ENCODE peak calls at places on chromosomes 4 and X, in eight cellular contexts. T is GM23338, A is GM12878, G is thyroid gland, K is colonic mucosa, D is left ventricle myocardium inferior, Q is heart left ventricle, O is SK-N-SH. W is an unnamed sample.

GRCh38 chr4:88866862-88867550 is 169.4 kb upstream of the NAP1L5 start:
- DNase-seq in A (no peak), Q (no peak), T (no peak), D (no peak), O (no peak), G (no peak), K (no peak), W (no peak)

GRCh38 chr4:71677568-71677967 is 106.3 kb downstream of the GC start:
- DNase-seq in T (peak; percentile 32), O (no peak), D (no peak), A (no peak), Q (no peak), G (no peak), K (no peak), W (peak; percentile 50)

GRCh38 chr4:113445286-113445685 is 316.3 kb downstream of the CAMK2D start:
- DNase-seq in D (peak; percentile 38), T (no peak), A (no peak), O (no peak), G (no peak), K (peak; percentile 24), Q (peak; percentile 42), W (no peak)

GRCh38 chr4:73867783-73868182 is 1.4 kb upstream of the CXCL1 start:
- DNase-seq in T (peak; percentile 31), Q (no peak), A (no peak), D (no peak), G (no peak), K (peak; percentile 50), O (no peak), W (peak; percentile 53)

GRCh38 chrX:69293776-69294601 is 128.7 kb upstream of the PJA1 start:
- DNase-seq in K (no peak), G (no peak), D (no peak), A (no peak), Q (no peak), O (no peak), T (no peak), W (no peak)

GRCh38 chrX:151402719-151403390 is 5.8 kb downstream of the VMA21 start:
- DNase-seq in K (no peak), D (peak; percentile 26), T (peak; percentile 16), A (no peak), G (peak; percentile 79), Q (peak; percentile 12), O (peak; percentile 34), W (no peak)

GRCh38 chr4:17095771-17096170 is 197.3 kb upstream of the LDB2 start:
- DNase-seq in K (no peak), D (no peak), A (no peak), T (peak; percentile 20), O (no peak), G (no peak), Q (no peak), W (no peak)

GRCh38 chr4:133513891-133514290 is 364.8 kb downstream of the PCDH10 start:
- DNase-seq in Q (no peak), G (no peak), T (no peak), A (no peak), O (no peak), D (no peak), K (no peak), W (no peak)

GRCh38 chr4:181162266-181163063 is 1080.7 kb upstream of the TENM3 start:
- DNase-seq in Q (no peak), G (no peak), K (no peak), A (no peak), D (no peak), O (peak; percentile 51), T (no peak), W (no peak)

GRCh38 chrX:130071611-130072349 is 38.5 kb downstream of the ELF4 start:
- DNase-seq in T (no peak), G (no peak), K (peak; percentile 70), A (no peak), D (no peak), Q (no peak), O (no peak), W (no peak)

GRCh38 chr4:129131343-129131742 is 35.4 kb downstream of the C4orf33 start:
- DNase-seq in T (no peak), O (no peak), D (no peak), K (no peak), A (no peak), G (no peak), Q (no peak), W (no peak)

GRCh38 chr4:167730769-167731168 is 361.6 kb upstream of the ANXA10 start:
- DNase-seq in T (no peak), G (no peak), A (no peak), D (no peak), O (no peak), K (no peak), Q (no peak), W (no peak)
- TF ChIP-seq CTCF in T (no peak), G (no peak), A (no peak), D (no peak), O (no peak), K (no peak), Q (no peak), W (no peak)

GRCh38 chr4:123602007-123602406 is 205.4 kb downstream of the SPRY1 start:
- DNase-seq in Q (no peak), K (no peak), O (no peak), D (no peak), A (no peak), T (no peak), G (no peak), W (no peak)

GRCh38 chr4:123599061-123599919 is 202.7 kb downstream of the SPRY1 start:
- DNase-seq in G (no peak), D (no peak), A (no peak), K (peak; percentile 32), T (no peak), O (no peak), Q (no peak), W (no peak)

GRCh38 chr4:123600921-123601904 is 204.6 kb downstream of the SPRY1 start:
- DNase-seq in O (no peak), K (peak; percentile 45), A (no peak), D (no peak), T (no peak), Q (no peak), G (no peak), W (no peak)

GRCh38 chr4:123599920-123600394 is 203.4 kb downstream of the SPRY1 start:
- DNase-seq in A (peak; percentile 85), O (peak; percentile 24), G (peak; percentile 40), Q (peak; percentile 77), D (peak; percentile 73), T (peak; percentile 73), K (peak; percentile 89), W (peak; percentile 82)

DNA sequence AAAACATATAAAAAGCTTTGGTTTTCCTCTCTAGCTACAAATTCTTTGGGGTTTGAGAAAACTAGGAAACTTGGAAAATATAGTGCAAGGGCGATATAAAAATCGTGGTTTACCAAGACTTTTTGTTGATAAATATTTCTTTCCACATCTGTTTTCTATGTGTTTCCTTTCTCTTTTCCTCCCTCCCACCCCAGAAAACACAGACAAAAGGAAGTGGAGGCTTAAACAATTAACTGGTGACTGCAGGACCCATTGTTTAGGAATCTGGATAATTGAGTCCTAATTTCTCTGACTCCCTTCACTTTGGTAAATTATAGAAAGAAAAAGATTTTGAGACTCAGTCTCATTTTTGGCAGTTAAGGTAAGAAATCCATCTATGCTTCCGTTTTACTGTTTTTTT is 203.8 kb downstream of the SPRY1 start:
- DNase-seq in Q (no peak), A (no peak), G (no peak), O (no peak), D (no peak), K (no peak), T (peak; percentile 22), W (no peak)
- H3K4me3 ChIP-seq in Q (no peak overlapping the region), A (no peak overlapping the region), G (no peak overlapping the region), O (no peak overlapping the region), D (no peak overlapping the region), K (no peak overlapping the region), T (no peak overlapping the region), W (peak overlapping the region; percentile 72)

GRCh38 chr4:123411514-123411913 is 14.9 kb downstream of the SPRY1 start:
- DNase-seq in D (no peak), Q (no peak), A (no peak), O (no peak), K (no peak), T (no peak), G (no peak), W (no peak)

GRCh38 chr4:123408471-123409084 is 12.0 kb downstream of the SPRY1 start:
- DNase-seq in K (no peak), A (no peak), Q (no peak), T (peak; percentile 28), O (no peak), D (no peak), G (no peak), W (no peak)

GRCh38 chr4:123411976-123412589 is 15.5 kb downstream of the SPRY1 start:
- DNase-seq in G (peak; percentile 29), O (no peak), T (no peak), Q (no peak), K (no peak), D (no peak), A (peak; percentile 66), W (no peak)

GRCh38 chr4:123406862-123407261 is 10.3 kb downstream of the SPRY1 start:
- DNase-seq in D (no peak), K (no peak), Q (no peak), O (no peak), A (no peak), G (no peak), T (no peak), W (no peak)

DNA sequence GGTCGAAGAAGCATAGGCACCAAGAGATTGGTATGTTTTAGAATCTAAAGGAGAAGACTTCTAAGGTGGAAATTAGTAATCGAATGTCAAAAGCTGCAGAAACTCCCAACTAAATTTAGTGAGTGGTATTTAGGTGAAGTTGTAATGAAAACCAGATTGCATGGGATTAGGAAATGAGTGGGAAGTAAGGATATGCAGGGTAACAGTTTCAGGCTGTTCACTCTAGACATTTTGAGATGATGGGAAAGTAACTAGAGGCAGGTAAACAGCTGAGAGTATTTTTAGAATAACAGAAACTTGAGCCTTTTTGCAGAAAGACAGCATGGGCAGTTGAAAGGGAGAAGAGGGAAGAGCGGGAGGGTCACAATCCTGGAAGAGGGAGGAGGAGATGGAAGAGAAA is 12.7 kb downstream of the SPRY1 start:
- DNase-seq in K (no peak), O (no peak), Q (no peak), A (no peak), G (no peak), D (no peak), T (no peak), W (no peak)
- H3K27ac ChIP-seq in K (no peak overlapping the region), O (no peak overlapping the region), Q (peak overlapping the region; percentile 4), A (no peak overlapping the region), G (no peak overlapping the region), D (peak overlapping the region; percentile 36), T (no peak overlapping the region), W (no peak overlapping the region)

DNA sequence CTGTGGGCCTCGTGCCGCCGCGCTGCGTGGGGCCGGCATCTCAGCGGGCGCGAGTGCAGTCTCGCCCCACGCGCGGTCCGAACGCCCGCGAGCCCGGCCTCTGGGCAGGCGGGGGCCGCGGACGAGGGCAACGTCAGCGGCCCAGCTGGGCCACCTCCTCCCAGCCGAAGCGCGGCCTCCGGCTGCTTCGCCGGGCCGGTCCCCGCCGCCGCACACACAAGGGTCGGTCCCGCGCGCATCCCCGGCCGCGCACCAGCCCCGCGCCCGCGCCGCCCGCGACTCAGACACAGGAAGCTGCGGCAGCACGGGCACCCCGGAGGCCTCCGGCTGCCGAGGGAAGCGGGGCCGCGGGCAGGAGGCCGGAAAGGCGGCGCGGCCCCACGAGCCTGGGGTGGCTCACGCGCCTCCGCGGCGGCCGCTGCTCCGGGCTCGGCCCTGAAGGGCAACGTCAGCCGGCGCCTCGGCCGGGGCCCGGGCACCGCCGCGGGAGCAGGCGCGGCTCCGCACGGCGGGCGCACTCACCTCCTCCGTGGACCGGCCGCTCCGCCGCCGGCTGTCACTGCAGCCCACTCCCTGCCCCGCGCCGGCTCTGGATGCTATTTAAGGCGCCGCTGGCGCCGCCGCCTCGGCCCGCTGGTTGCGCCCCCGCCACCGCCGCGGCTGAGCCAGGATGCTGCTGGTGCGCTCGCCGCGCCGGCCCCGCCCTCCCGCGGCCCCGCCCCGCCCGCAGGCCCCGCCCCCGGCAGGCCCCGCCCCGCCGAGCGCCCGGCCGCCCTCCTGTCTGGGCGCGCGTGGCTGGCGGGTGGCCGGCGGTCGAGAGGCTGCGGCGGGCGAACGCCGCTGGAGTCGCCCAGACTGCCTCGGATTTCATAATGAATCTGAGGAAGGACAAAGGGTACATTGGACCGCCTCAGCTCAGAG is at the start of gene ACSL1:
- DNase-seq in A (no peak), T (peak; percentile 79), Q (peak; percentile 85), G (peak; percentile 83), O (peak; percentile 99), D (peak; percentile 87), K (peak; percentile 69), W (peak; percentile 89)
- TF ChIP-seq CTCF in A (no peak), T (no peak), Q (no peak), G (peak; percentile 25), O (no peak), D (peak; percentile 26), K (no peak), W (no peak)